ENCODE peak calls at places on chromosomes 2 and 18, in eight cellular contexts. U is aorta, K is stomach, P is HCT116, W is neuronal stem cell, O is tibial nerve, H is Peyer's patch, I is iPS DF 6.9. M is an unnamed sample. For H3K36me3, the result is how much of the 10 kb centered on the place peaks cover.

GRCh38 chr18:76519156-76519549 is 24.1 kb upstream of the ZNF516 start:
- DNase-seq in U (no peak), K (no peak), P (no peak), W (no peak), O (no peak), H (no peak), I (no peak), M (no peak)

GRCh38 chr2:135657806-135658582 is 83.7 kb upstream of the UBXN4 start:
- DNase-seq in U (no peak), K (no peak), P (no peak), W (no peak), O (no peak), H (no peak), I (no peak), M (no peak)

GRCh38 chr2:142531375-142531774 is 346.1 kb upstream of the KYNU start:
- DNase-seq in U (no peak), K (no peak), P (peak), W (no peak), O (no peak), H (no peak), I (no peak), M (no peak)

GRCh38 chr18:28407681-28408080 is 230.8 kb upstream of the CDH2 start:
- DNase-seq in U (no peak), K (no peak), P (no peak), W (no peak), O (no peak), H (no peak), I (no peak), M (no peak)

GRCh38 chr2:82165377-82165776 is 1860.8 kb upstream of the LRRTM1 start:
- DNase-seq in U (no peak), K (no peak), P (no peak), W (no peak), O (no peak), H (no peak), I (no peak), M (no peak)

GRCh38 chr2:33375054-33375453 is 101.4 kb upstream of the RASGRP3 start:
- DNase-seq in U (no peak), K (no peak), P (no peak), W (no peak), O (no peak), H (no peak), I (no peak), M (no peak)

GRCh38 chr18:9790261-9790660 is 82.2 kb downstream of the RAB31 start:
- DNase-seq in U (no peak), K (no peak), P (no peak), W (no peak), O (no peak), H (no peak), I (no peak), M (no peak)

GRCh38 chr2:125593036-125593435 is 1062.9 kb upstream of the GYPC start:
- DNase-seq in U (no peak), K (no peak), P (no peak), W (no peak), O (no peak), H (no peak), I (no peak), M (no peak)

GRCh38 chr2:8680931-8681760 is 710 bp upstream of the ID2 start:
- DNase-seq in U (peak), K (peak), P (peak), W (peak), O (no peak), H (peak), I (no peak), M (peak)

GRCh38 chr2:181172676-181173075 is 192.3 kb downstream of the UBE2E3 start:
- DNase-seq in U (no peak), K (no peak), P (no peak), W (no peak), O (no peak), H (no peak), I (no peak), M (no peak)

GRCh38 chr2:68357608-68358337 is 7.3 kb upstream of the PLEK start:
- DNase-seq in U (peak), K (no peak), P (peak), W (peak), O (peak), H (no peak), I (peak), M (no peak)

GRCh38 chr2:17857016-17857415 is 21.5 kb upstream of the KCNS3 start:
- DNase-seq in U (no peak), K (no peak), P (no peak), W (no peak), O (no peak), H (no peak), I (no peak), M (no peak)

GRCh38 chr2:75707901-75708300 is 2.8 kb downstream of the GCFC2 start:
- DNase-seq in U (no peak), K (no peak), P (no peak), W (no peak), O (no peak), H (no peak), I (no peak), M (no peak)

GRCh38 chr2:138183700-138184099 is 219.4 kb downstream of the HNMT start:
- DNase-seq in U (no peak), K (no peak), P (no peak), W (no peak), O (no peak), H (no peak), I (no peak), M (no peak)

GRCh38 chr2:72109291-72109690 is 38.4 kb downstream of the CYP26B1 start:
- DNase-seq in U (no peak), K (no peak), P (no peak), W (no peak), O (no peak), H (no peak), I (no peak), M (no peak)

GRCh38 chr2:101231937-101232336 is 20.7 kb upstream of the CNOT11 start:
- DNase-seq in U (no peak), K (no peak), P (no peak), W (no peak), O (no peak), H (no peak), I (no peak), M (no peak)

GRCh38 chr18:22451796-22452195 is 34.1 kb upstream of the CTAGE1 start:
- DNase-seq in U (no peak), K (no peak), P (no peak), W (peak), O (no peak), H (no peak), I (peak), M (no peak)

GRCh38 chr2:184371641-184372040 is 226.7 kb upstream of the ZNF804A start:
- DNase-seq in U (no peak), K (no peak), P (no peak), W (no peak), O (no peak), H (no peak), I (no peak), M (no peak)

GRCh38 chr18:32552421-32553030 is 81.8 kb upstream of the GAREM1 start:
- DNase-seq in U (no peak), K (peak), P (peak), W (no peak), O (no peak), H (no peak), I (peak), M (peak)

GRCh38 chr18:2036136-2036535 is 535.2 kb downstream of the METTL4 start:
- DNase-seq in U (no peak), K (no peak), P (no peak), W (no peak), O (no peak), H (no peak), I (no peak), M (no peak)

GRCh38 chr18:35389095-35389618 is 12.0 kb upstream of the ZNF396 start:
- DNase-seq in U (no peak), K (no peak), P (no peak), W (no peak), O (no peak), H (no peak), I (no peak), M (peak)

GRCh38 chr2:222049946-222050345 is 248.9 kb downstream of the PAX3 start:
- DNase-seq in U (no peak), K (no peak), P (no peak), W (no peak), O (no peak), H (no peak), I (no peak), M (no peak)

GRCh38 chr2:49516427-49516826 is 362.1 kb upstream of the FSHR start:
- DNase-seq in U (no peak), K (no peak), P (no peak), W (no peak), O (no peak), H (no peak), I (no peak), M (no peak)

GRCh38 chr2:180559766-180560165 is 420.6 kb upstream of the UBE2E3 start:
- DNase-seq in U (no peak), K (no peak), P (no peak), W (no peak), O (no peak), H (no peak), I (no peak), M (no peak)

GRCh38 chr2:197211881-197212342 is 98.7 kb downstream of the ANKRD44 start:
- DNase-seq in U (no peak), K (no peak), P (no peak), W (no peak), O (no peak), H (no peak), I (no peak), M (no peak)

GRCh38 chr18:58881469-58881868 is 16.8 kb downstream of the ZNF532 start:
- DNase-seq in U (no peak), K (no peak), P (no peak), W (no peak), O (no peak), H (no peak), I (no peak), M (no peak)
- H3K4me3 ChIP-seq in U (no peak), K (no peak), P (no peak), W (no peak), O (no peak), H (no peak), I (no peak), M (no peak)

GRCh38 chr2:218280260-218280870 is 10.0 kb downstream of the PNKD start:
- DNase-seq in U (no peak), K (no peak), P (no peak), W (no peak), O (no peak), H (no peak), I (no peak), M (no peak)

GRCh38 chr2:218284106-218284811 is 8.0 kb downstream of the TMBIM1 start:
- DNase-seq in U (peak), K (peak), P (no peak), W (no peak), O (no peak), H (no peak), I (no peak), M (no peak)

GRCh38 chr2:218285604-218286003 is 6.7 kb downstream of the TMBIM1 start:
- DNase-seq in U (peak), K (peak), P (no peak), W (no peak), O (no peak), H (no peak), I (no peak), M (no peak)

GRCh38 chr2:218281449-218281848 is 10.9 kb downstream of the TMBIM1 start:
- DNase-seq in U (peak), K (peak), P (no peak), W (no peak), O (no peak), H (no peak), I (no peak), M (no peak)

GRCh38 chr2:218282173-218282991 is 9.9 kb downstream of the TMBIM1 start:
- DNase-seq in U (peak), K (peak), P (no peak), W (no peak), O (no peak), H (no peak), I (no peak), M (no peak)
- H3K36me3 ChIP-seq in U (under half), K (half or more), P (under half), W (under half), O (under half), H (under half), I (under half), M (half or more)

DNA sequence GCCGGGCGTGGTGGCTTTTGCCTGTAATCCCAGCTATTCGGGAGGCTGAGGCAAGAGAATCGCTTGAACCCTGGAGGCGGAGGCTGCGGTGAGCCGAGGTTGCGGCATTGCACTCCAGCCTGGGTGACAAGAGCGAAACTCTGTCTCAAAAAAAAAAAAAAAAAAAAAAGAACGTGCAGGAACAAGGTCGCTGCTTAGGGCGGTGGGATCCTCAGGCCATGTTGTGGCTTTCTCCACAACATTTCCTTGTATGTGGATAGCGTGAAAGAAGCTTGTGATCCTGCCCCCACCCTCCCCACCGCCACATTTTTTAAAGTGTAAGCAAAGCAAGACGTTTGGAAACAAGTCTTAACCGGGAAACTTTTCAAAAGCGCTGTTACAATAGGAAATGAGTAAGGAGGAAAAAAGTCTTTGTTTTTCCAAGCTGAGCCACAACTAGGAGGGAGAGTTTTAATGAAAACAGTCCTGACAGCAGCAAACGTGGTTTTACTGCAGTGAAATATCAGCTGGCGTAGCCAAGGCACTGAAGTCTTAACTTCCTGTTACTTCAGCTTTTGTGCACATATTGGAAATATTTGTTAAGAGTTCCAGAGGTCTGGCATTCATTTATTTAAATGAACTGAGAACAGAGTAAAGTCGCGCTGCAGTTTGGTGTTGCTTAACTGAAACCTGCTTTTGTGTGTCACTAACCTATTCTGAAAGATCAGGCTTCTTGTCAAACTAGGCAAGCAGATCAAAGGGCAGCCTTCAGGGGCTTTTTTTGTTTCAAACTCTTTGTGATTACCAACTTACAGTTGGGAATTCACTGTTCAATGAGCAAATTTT is 3.8 kb downstream of the TGIF1 start:
- DNase-seq in U (peak), K (peak), P (no peak), W (peak), O (peak), H (peak), I (no peak), M (peak)
- H3K27ac ChIP-seq in U (peak), K (peak), P (peak), W (peak), O (peak), H (peak), I (peak), M (peak)

GRCh38 chr2:38648107-38648761 is 17.7 kb upstream of the GALM start:
- DNase-seq in U (no peak), K (no peak), P (no peak), W (no peak), O (no peak), H (no peak), I (no peak), M (no peak)
- H3K4me3 ChIP-seq in U (no peak), K (no peak), P (no peak), W (no peak), O (no peak), H (no peak), I (no peak), M (no peak)

DNA sequence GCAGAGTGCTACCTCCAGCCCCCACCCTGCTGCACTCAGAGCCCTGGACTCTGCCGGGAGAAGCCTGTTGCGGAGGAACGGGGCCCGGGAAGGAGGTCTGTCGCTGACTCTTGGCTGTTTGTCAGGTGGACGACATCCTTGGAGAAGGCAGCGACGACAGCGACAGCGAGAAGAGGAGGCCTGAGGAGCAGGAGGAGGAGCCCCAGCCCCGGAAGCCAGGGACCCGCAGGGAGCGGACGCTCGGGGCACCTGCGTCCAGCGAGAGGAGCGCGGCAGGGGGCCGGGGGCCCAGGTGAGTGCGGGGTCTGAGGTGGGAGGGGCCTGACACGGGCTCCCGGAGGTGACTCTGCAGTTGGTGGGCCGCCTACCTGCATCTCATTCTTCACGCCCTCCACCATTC is 56.6 kb downstream of the CTDP1 start:
- DNase-seq in U (no peak), K (no peak), P (no peak), W (no peak), O (no peak), H (peak), I (no peak), M (no peak)
- H3K36me3 ChIP-seq in U (under half), K (half or more), P (under half), W (under half), O (half or more), H (under half), I (under half), M (half or more)

GRCh38 chr18:49708674-49709580 is 104.4 kb downstream of the ACAA2 start:
- DNase-seq in U (no peak), K (no peak), P (no peak), W (no peak), O (no peak), H (no peak), I (no peak), M (no peak)
- H3K27ac ChIP-seq in U (no peak), K (no peak), P (no peak), W (no peak), O (no peak), H (no peak), I (no peak), M (no peak)

DNA sequence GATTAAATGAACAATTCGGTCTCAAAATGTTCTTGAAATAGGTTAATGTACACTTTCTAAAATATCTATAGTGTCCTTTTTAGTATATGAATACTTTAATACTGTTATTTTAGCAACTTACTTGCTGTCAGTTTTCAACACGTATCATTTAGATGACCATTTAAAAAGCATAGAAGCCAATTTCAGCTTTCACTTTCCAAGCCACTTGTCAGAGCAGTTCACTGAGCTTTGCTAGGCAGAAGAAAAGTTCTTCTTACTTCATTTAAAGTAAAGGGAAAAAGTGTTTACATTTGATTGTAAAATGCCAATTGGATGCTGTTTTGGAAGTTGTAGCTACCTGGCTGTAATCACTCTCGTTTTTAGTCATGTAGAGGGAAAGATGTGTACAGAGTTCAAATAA is 126.0 kb downstream of the KCNH7 start:
- DNase-seq in U (no peak), K (no peak), P (no peak), W (no peak), O (no peak), H (no peak), I (no peak), M (no peak)
- H3K4me3 ChIP-seq in U (no peak), K (no peak), P (no peak), W (no peak), O (no peak), H (no peak), I (no peak), M (no peak)

M was measured in SJSA1.